ENCODE peak calls at places on chromosomes 12 and 14, in ten cellular contexts. N is heart left ventricle, W is psoas muscle, H is A549, Z is fibroblast of lung, R is body of pancreas, G is left ventricle myocardium inferior, F is esophagus squamous epithelium, E is pancreas, B is right atrium auricular region. A is an unnamed sample.

GRCh38 chr12:113467514-113468364 is 3.9 kb downstream of the LHX5 start:
- DNase-seq in N (no peak), W (no peak), H (peak), Z (no peak), R (no peak), G (no peak), F (no peak), E (no peak), B (no peak), A (no peak)

GRCh38 chr12:10128687-10129086 is 1.3 kb downstream of the CLEC7A start:
- DNase-seq in N (no peak), W (no peak), H (no peak), Z (no peak), R (no peak), G (no peak), F (no peak), E (no peak), B (no peak), A (no peak)

GRCh38 chr14:77616133-77616453 is 344 bp downstream of the SPTLC2 start:
- DNase-seq in N (no peak), W (no peak), H (no peak), Z (no peak), R (no peak), G (no peak), F (no peak), E (no peak), B (no peak), A (no peak)

GRCh38 chr12:56315256-56315625 is 547 bp downstream of the CNPY2 start:
- DNase-seq in N (no peak), W (no peak), H (no peak), Z (peak), R (no peak), G (no peak), F (no peak), E (peak), B (no peak), A (no peak)

GRCh38 chr12:42588981-42589464 is 523 bp downstream of the PRICKLE1 start:
- DNase-seq in N (peak), W (peak), H (peak), Z (no peak), R (peak), G (peak), F (no peak), E (peak), B (no peak), A (no peak)

GRCh38 chr12:5213990-5214389 is 170.3 kb downstream of the KCNA5 start:
- DNase-seq in N (no peak), W (no peak), H (no peak), Z (no peak), R (peak), G (no peak), F (no peak), E (peak), B (no peak), A (no peak)

GRCh38 chr14:33936391-33936790 is 14.5 kb downstream of the EGLN3 start:
- DNase-seq in N (no peak), W (no peak), H (no peak), Z (no peak), R (no peak), G (no peak), F (no peak), E (no peak), B (no peak), A (no peak)

GRCh38 chr14:100193417-100194357 is 34.2 kb upstream of the DEGS2 start:
- DNase-seq in N (no peak), W (no peak), H (no peak), Z (no peak), R (peak), G (no peak), F (no peak), E (peak), B (no peak), A (no peak)

GRCh38 chr14:57833304-57833703 is 32.6 kb downstream of the SLC35F4 start:
- DNase-seq in N (no peak), W (peak), H (peak), Z (peak), R (peak), G (no peak), F (no peak), E (peak), B (no peak), A (peak)

GRCh38 chr12:54603173-54603814 is 14.8 kb upstream of the PPP1R1A start:
- DNase-seq in N (peak), W (peak), H (peak), Z (peak), R (peak), G (peak), F (no peak), E (peak), B (peak), A (peak)

GRCh38 chr14:89139404-89140247 is 277.4 kb downstream of the FOXN3 start:
- DNase-seq in N (no peak), W (no peak), H (no peak), Z (peak), R (no peak), G (no peak), F (no peak), E (no peak), B (no peak), A (no peak)

GRCh38 chr12:124856132-124856841 is 7.4 kb downstream of the SCARB1 start:
- DNase-seq in N (no peak), W (no peak), H (no peak), Z (no peak), R (no peak), G (no peak), F (no peak), E (no peak), B (no peak), A (no peak)

GRCh38 chr12:115572440-115572839 is 705.1 kb downstream of the MED13L start:
- DNase-seq in N (no peak), W (no peak), H (no peak), Z (no peak), R (no peak), G (no peak), F (no peak), E (no peak), B (no peak), A (no peak)

GRCh38 chr14:56378474-56378873 is 201.1 kb upstream of the TMEM260 start:
- DNase-seq in N (no peak), W (no peak), H (no peak), Z (peak), R (no peak), G (no peak), F (no peak), E (no peak), B (no peak), A (no peak)

DNA sequence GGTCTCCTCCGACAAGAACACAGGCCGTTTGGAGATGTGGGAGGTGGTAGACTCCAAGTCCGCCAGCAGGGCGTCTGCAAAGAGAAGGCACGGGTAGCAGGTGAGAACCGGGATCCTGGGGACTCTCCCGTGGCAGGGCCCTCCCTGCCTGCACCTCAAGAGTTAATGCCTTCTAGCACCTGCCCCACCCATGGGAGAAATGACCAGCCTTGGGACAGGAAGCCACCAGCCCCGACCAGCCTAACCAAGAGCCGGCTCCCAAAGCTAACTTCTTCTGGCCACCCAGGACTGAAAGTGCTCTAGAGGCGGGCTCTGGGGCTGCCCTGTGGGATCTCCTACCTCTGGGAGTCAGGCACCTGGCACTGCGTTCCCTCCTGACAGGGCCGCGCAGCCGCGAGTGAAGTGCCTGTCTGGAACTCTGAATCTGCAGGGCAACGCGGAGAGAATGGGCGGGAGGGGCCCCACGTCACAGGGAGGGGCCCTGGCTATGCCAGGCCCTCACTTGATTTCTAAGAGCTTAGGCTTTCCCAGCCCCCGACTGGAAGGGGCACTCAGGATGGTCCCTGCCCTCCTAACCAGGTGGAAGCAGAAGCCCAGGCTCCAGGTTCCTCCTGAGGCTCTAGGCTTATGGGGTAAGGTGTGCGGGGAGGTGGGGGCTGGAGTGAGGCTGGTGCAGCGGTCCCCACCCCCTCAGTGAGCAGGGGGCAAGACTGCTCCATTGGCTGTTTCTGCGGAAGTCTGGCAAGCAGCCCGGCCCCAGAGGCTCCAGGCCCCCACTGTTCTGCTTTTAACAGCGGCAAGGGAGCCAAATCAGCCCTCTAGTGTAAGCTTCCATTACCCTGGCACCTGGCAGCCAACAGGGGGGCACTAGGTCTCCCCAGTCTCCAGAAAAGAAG is 23.6 kb upstream of the RPLP0 start:
- DNase-seq in N (peak), W (peak), H (no peak), Z (no peak), R (peak), G (peak), F (no peak), E (peak), B (no peak), A (no peak)
- H3K27ac ChIP-seq in N (peak), W (peak), H (peak), Z (peak), R (peak), G (peak), F (peak), E (peak), B (peak), A (peak)

DNA sequence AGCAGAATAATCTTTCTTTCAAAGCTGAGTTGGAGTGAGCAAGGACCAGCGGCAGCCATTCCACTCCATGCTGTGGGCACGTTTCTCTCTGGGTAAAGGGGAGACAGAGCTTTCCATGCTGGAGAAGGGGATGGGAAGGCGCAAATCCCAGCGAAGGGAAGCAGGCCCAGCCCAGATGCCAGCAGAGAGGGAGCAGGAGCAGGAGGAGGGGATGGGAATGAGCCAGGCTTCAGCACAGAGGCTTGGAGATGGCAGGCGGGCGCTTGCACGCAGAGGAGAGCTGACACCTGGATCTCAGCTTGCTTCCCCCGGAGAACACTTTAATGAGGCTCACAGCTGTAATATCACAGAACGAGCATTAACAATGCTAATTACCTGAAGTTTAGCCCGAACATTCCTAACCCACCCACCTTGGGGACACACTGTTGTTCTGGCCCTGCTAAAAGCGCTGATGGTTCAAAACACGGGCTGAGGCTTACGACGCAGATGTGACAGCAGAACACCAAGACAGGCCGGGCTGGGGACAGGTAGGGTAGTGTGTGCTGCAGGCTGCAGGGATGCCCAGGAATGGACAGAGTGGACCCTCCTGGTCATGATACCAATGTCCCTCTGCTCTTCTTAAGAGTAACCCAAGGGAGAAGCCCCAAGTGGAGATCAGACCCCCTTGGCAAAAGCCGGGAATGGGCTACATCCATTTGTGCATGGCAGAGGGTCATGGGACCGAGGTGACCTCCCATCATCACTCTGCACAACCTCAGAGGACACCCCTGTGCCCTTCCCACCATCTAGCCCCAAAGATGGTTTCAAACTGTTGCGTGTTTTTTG is 288.6 kb downstream of the DPF3 start:
- DNase-seq in N (no peak), W (no peak), H (no peak), Z (no peak), R (no peak), G (no peak), F (no peak), E (no peak), B (peak), A (no peak)
- H3K4me3 ChIP-seq in N (no peak), W (no peak), H (no peak), Z (no peak), R (no peak), G (no peak), F (no peak), E (no peak), B (no peak), A (no peak)

GRCh38 chr12:28759334-28759733 is 389.7 kb upstream of the FAR2 start:
- DNase-seq in N (no peak), W (no peak), H (peak), Z (peak), R (no peak), G (no peak), F (no peak), E (no peak), B (no peak), A (no peak)
- TF ChIP-seq CTCF in N (no peak), W (no peak), H (no peak), Z (no peak), R (no peak), G (no peak), F (no peak), E (no peak), B (no peak), A (no peak)

DNA sequence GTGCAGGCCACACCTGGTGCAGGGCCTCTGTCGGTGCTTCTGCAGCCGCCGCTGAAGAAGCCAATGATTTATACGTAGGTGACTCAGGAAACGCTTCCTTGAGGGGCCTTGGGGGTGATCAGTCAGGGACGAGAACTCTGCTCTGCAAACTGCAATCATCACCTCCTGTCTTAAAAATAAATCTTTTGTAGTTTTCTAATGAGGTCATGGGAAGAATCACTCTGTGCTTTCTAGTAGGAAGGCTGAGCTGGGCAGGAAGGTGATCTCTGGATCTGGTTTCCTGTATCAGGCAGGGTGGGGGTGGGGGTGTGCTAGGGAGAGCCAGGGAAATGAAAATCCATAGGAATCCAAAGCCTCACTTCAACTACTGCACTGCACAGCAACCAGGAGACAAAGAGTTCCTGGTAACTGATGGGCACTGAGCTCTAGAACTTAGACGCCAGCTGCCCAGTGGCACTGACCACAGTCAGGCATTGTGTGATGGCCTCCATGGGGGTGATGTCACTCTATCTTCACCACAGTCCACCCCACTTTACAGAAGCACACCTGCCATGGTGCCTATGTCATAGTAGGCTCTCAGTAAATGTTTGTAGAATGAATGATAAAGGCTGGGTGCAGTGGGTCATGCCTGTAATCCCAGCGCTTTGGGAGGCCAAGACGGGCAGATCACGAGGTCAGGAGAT is 292.4 kb upstream of the PWP1 start:
- DNase-seq in N (no peak), W (no peak), H (no peak), Z (peak), R (no peak), G (no peak), F (no peak), E (no peak), B (no peak), A (no peak)
- H3K27ac ChIP-seq in N (no peak), W (no peak), H (peak), Z (no peak), R (no peak), G (no peak), F (no peak), E (no peak), B (no peak), A (no peak)